ENCODE peak calls at places on chromosomes 3 and 15, in seven cellular contexts. Z is Caco-2; L is DMS 273 treated with DMSO at 0.1 percent for 48 hours; E is AG09309; Q is NCI-H1436; O is T1000; R is activated CD4-positive, CD25-positive, alpha-beta regulatory T cell. A is an unnamed sample.
A peak's percentile ranks its signal among the peaks of the same experiment; 100 is the strongest.

GRCh38 chr3:43953814-43954241 is 263.1 kb downstream of the ABHD5 start:
- DNase-seq in Z (no peak), O (peak; percentile 49), L (no peak), E (peak; percentile 25), R (no peak), Q (no peak), A (no peak)

GRCh38 chr3:95615592-95616310 is 1198.6 kb upstream of the EPHA6 start:
- DNase-seq in E (no peak), Q (no peak), R (no peak), L (no peak), O (no peak), Z (no peak), A (no peak)

GRCh38 chr15:56794150-56794922 is 61.0 kb upstream of the ZNF280D start:
- DNase-seq in Z (no peak), Q (no peak), R (no peak), O (no peak), L (no peak), E (no peak), A (no peak)

GRCh38 chr15:45522179-45522930 is at the start of gene SLC30A4:
- DNase-seq in Q (peak; percentile 42), O (peak; percentile 23), L (no peak), Z (peak; percentile 50), R (peak; percentile 22), E (no peak), A (no peak)

GRCh38 chr15:74384566-74385441 is 17.4 kb upstream of the CYP11A1 start:
- DNase-seq in O (no peak), E (no peak), L (no peak), Z (no peak), Q (no peak), R (peak; percentile 47), A (no peak)

GRCh38 chr3:33886015-33886414 is 87.6 kb downstream of the PDCD6IP start:
- DNase-seq in L (no peak), O (no peak), E (peak; percentile 24), Z (no peak), R (no peak), Q (no peak), A (no peak)

GRCh38 chr3:127078626-127079025 is 95.7 kb downstream of the PLXNA1 start:
- DNase-seq in Z (no peak), Q (no peak), E (no peak), L (no peak), R (no peak), O (no peak), A (no peak)

GRCh38 chr3:5019411-5020261 is 40.4 kb downstream of the BHLHE40 start:
- DNase-seq in Q (no peak), R (peak; percentile 10), E (no peak), L (no peak), Z (no peak), O (no peak), A (no peak)

GRCh38 chr15:57227899-57228298 is 148.4 kb upstream of the CGNL1 start:
- DNase-seq in R (no peak), L (no peak), Q (no peak), Z (no peak), O (no peak), E (peak; percentile 53), A (no peak)

GRCh38 chr3:188558343-188559068 is 404.5 kb downstream of the LPP start:
- DNase-seq in Z (no peak), E (no peak), L (no peak), R (no peak), O (no peak), Q (no peak), A (no peak)

GRCh38 chr15:99181544-99181943 is 67.8 kb downstream of the TTC23 start:
- DNase-seq in Z (no peak), E (no peak), L (no peak), O (no peak), R (no peak), Q (no peak), A (no peak)

GRCh38 chr3:70703305-70704102 is 391.1 kb upstream of the MDFIC2 start:
- DNase-seq in E (no peak), Q (no peak), R (no peak), Z (no peak), L (no peak), O (no peak), A (no peak)

GRCh38 chr15:44711089-44711355 is at the start of gene PATL2:
- DNase-seq in E (no peak), R (no peak), Z (no peak), L (no peak), O (no peak), Q (no peak), A (no peak)

GRCh38 chr15:70258369-70259029 is 160.8 kb upstream of the TLE3 start:
- DNase-seq in R (peak; percentile 41), O (no peak), Z (no peak), E (no peak), Q (no peak), L (no peak), A (no peak)

GRCh38 chr15:28943146-28943545 is 57.4 kb downstream of the APBA2 start:
- DNase-seq in R (no peak), Q (no peak), Z (no peak), E (no peak), L (no peak), O (no peak), A (no peak)

GRCh38 chr3:110164632-110165240 is 827.4 kb upstream of the DPPA4 start:
- DNase-seq in R (no peak), L (no peak), E (no peak), Z (no peak), O (no peak), Q (no peak), A (no peak)

GRCh38 chr3:188780188-188781147 is 391.3 kb upstream of the TPRG1 start:
- DNase-seq in Q (no peak), L (no peak), R (no peak), E (no peak), Z (no peak), O (no peak), A (no peak)

GRCh38 chr15:74592222-74592621 is 23.4 kb upstream of the CLK3 start:
- DNase-seq in R (no peak), L (no peak), Z (no peak), Q (no peak), O (no peak), E (no peak), A (no peak)